ENCODE peak calls at places on chromosomes 5 and 9, in seven cellular contexts. One of them, this sample, is unnamed.

GRCh38 chr9:109448223-109448622 is 49.9 kb downstream of the PTPN3 start:
- DNase-seq in KBM-7: no peak
- DNase-seq in mammary epithelial cell: peak
- DNase-seq in GM13977: no peak
- DNase-seq in A549: no peak
- DNase-seq in NAMALWA: no peak
- DNase-seq in T-helper 9 cell: no peak
- DNase-seq in this sample: no peak

GRCh38 chr5:77952811-77953210 is 176.7 kb upstream of the TBCA start:
- DNase-seq in GM13977: no peak
- DNase-seq in A549: no peak
- DNase-seq in mammary epithelial cell: peak
- DNase-seq in KBM-7: no peak
- DNase-seq in T-helper 9 cell: no peak
- DNase-seq in NAMALWA: no peak
- DNase-seq in this sample: no peak

GRCh38 chr9:136482046-136482792 is 621 bp downstream of the SEC16A start:
- DNase-seq in KBM-7: peak
- DNase-seq in T-helper 9 cell: no peak
- DNase-seq in GM13977: no peak
- DNase-seq in A549: peak
- DNase-seq in NAMALWA: peak
- DNase-seq in mammary epithelial cell: peak
- DNase-seq in this sample: peak

GRCh38 chr5:42555797-42556196 is 132.6 kb downstream of the GHR start:
- DNase-seq in T-helper 9 cell: no peak
- DNase-seq in NAMALWA: no peak
- DNase-seq in GM13977: no peak
- DNase-seq in A549: no peak
- DNase-seq in KBM-7: no peak
- DNase-seq in mammary epithelial cell: peak
- DNase-seq in this sample: no peak

GRCh38 chr9:120360046-120360445 is 219.9 kb downstream of the CDK5RAP2 start:
- DNase-seq in T-helper 9 cell: no peak
- DNase-seq in KBM-7: no peak
- DNase-seq in NAMALWA: no peak
- DNase-seq in A549: no peak
- DNase-seq in GM13977: no peak
- DNase-seq in mammary epithelial cell: no peak
- DNase-seq in this sample: no peak

GRCh38 chr5:165325201-165325600 is 1819.8 kb downstream of the MAT2B start:
- DNase-seq in T-helper 9 cell: no peak
- DNase-seq in NAMALWA: no peak
- DNase-seq in A549: no peak
- DNase-seq in GM13977: no peak
- DNase-seq in mammary epithelial cell: peak
- DNase-seq in KBM-7: no peak
- DNase-seq in this sample: no peak

GRCh38 chr9:135714242-135715055 is 12.5 kb downstream of the KCNT1 start:
- DNase-seq in mammary epithelial cell: no peak
- DNase-seq in NAMALWA: no peak
- DNase-seq in T-helper 9 cell: no peak
- DNase-seq in GM13977: no peak
- DNase-seq in A549: no peak
- DNase-seq in KBM-7: no peak
- DNase-seq in this sample: no peak

GRCh38 chr5:16737173-16737572 is 120.4 kb upstream of the RETREG1 start:
- DNase-seq in GM13977: no peak
- DNase-seq in A549: no peak
- DNase-seq in NAMALWA: no peak
- DNase-seq in T-helper 9 cell: no peak
- DNase-seq in KBM-7: no peak
- DNase-seq in mammary epithelial cell: no peak
- DNase-seq in this sample: no peak

GRCh38 chr5:34756781-34757624 is 82.0 kb upstream of the TTC23L start:
- DNase-seq in GM13977: no peak
- DNase-seq in mammary epithelial cell: no peak
- DNase-seq in A549: no peak
- DNase-seq in NAMALWA: no peak
- DNase-seq in KBM-7: no peak
- DNase-seq in T-helper 9 cell: no peak
- DNase-seq in this sample: no peak

GRCh38 chr9:69798737-69799136 is 21.9 kb upstream of the CFAP95 start:
- DNase-seq in A549: no peak
- DNase-seq in T-helper 9 cell: no peak
- DNase-seq in mammary epithelial cell: peak
- DNase-seq in GM13977: no peak
- DNase-seq in NAMALWA: no peak
- DNase-seq in KBM-7: no peak
- DNase-seq in this sample: no peak

GRCh38 chr9:89978185-89978584 is 373.4 kb downstream of the GADD45G start:
- DNase-seq in GM13977: no peak
- DNase-seq in A549: peak
- DNase-seq in NAMALWA: no peak
- DNase-seq in T-helper 9 cell: no peak
- DNase-seq in KBM-7: no peak
- DNase-seq in mammary epithelial cell: no peak
- DNase-seq in this sample: no peak

GRCh38 chr5:33088176-33088575 is 352.6 kb upstream of the TARS1 start:
- DNase-seq in A549: no peak
- DNase-seq in NAMALWA: no peak
- DNase-seq in T-helper 9 cell: no peak
- DNase-seq in KBM-7: no peak
- DNase-seq in mammary epithelial cell: no peak
- DNase-seq in GM13977: no peak
- DNase-seq in this sample: no peak

GRCh38 chr5:53331463-53331862 is 149.0 kb upstream of the FST start:
- DNase-seq in KBM-7: no peak
- DNase-seq in T-helper 9 cell: no peak
- DNase-seq in NAMALWA: no peak
- DNase-seq in GM13977: no peak
- DNase-seq in mammary epithelial cell: peak
- DNase-seq in A549: peak
- DNase-seq in this sample: no peak

GRCh38 chr5:125210241-125210947 is 464.0 kb upstream of the ZNF608 start:
- DNase-seq in A549: no peak
- DNase-seq in KBM-7: no peak
- DNase-seq in GM13977: no peak
- DNase-seq in NAMALWA: no peak
- DNase-seq in T-helper 9 cell: no peak
- DNase-seq in mammary epithelial cell: peak
- DNase-seq in this sample: no peak

GRCh38 chr9:125103770-125104169 is 39.6 kb downstream of the SCAI start:
- DNase-seq in GM13977: no peak
- DNase-seq in NAMALWA: no peak
- DNase-seq in KBM-7: no peak
- DNase-seq in A549: no peak
- DNase-seq in T-helper 9 cell: no peak
- DNase-seq in mammary epithelial cell: no peak
- DNase-seq in this sample: no peak

GRCh38 chr9:31335529-31336234 is 1048.8 kb upstream of the ACO1 start:
- DNase-seq in KBM-7: no peak
- DNase-seq in T-helper 9 cell: no peak
- DNase-seq in GM13977: no peak
- DNase-seq in NAMALWA: peak
- DNase-seq in A549: no peak
- DNase-seq in mammary epithelial cell: no peak
- DNase-seq in this sample: no peak

GRCh38 chr5:14882658-14883580 is 11.3 kb upstream of the ANKH start:
- DNase-seq in GM13977: no peak
- DNase-seq in KBM-7: no peak
- DNase-seq in mammary epithelial cell: no peak
- DNase-seq in A549: no peak
- DNase-seq in T-helper 9 cell: no peak
- DNase-seq in NAMALWA: no peak
- DNase-seq in this sample: no peak

GRCh38 chr9:112640311-112640710 is 77.6 kb downstream of the INIP start:
- DNase-seq in mammary epithelial cell: no peak
- DNase-seq in A549: no peak
- DNase-seq in KBM-7: no peak
- DNase-seq in NAMALWA: no peak
- DNase-seq in GM13977: no peak
- DNase-seq in T-helper 9 cell: no peak
- DNase-seq in this sample: no peak